ENCODE peak calls at places on chromosomes 5 and 9, in nine cellular contexts. One of them, this sample, is unnamed.

GRCh38 chr9:93200989-93201339 is 17.0 kb downstream of the WNK2 start:
- DNase-seq in SK-N-SH: no peak
- DNase-seq in MV-4-11: no peak
- DNase-seq in bronchial epithelial cell: no peak
- DNase-seq in stimulated activated CD4-positive, alpha-beta T cell treated with anti-CD3 and anti-CD28 coated beads, Interleukin-1b, Interleukin-23, amount 100 ng/mL, for 24 hours: no peak
- DNase-seq in hepatocyte: no peak
- DNase-seq in RPMI7951: no peak
- DNase-seq in iPS-NIHi11: no peak
- DNase-seq in stimulated activated CD8-positive, alpha-beta memory T cell treated with anti-CD3 and anti-CD28 coated beads, Interleukin-12 subunit alpha, Interleukin-12 subunit beta, amount 100 ng/mL, for 1 hour: no peak
- DNase-seq in this sample: no peak

GRCh38 chr9:136764301-136764891 is at the start of gene LCN15:
- DNase-seq in SK-N-SH: no peak
- DNase-seq in MV-4-11: no peak
- DNase-seq in bronchial epithelial cell: no peak
- DNase-seq in stimulated activated CD4-positive, alpha-beta T cell treated with anti-CD3 and anti-CD28 coated beads, Interleukin-1b, Interleukin-23, amount 100 ng/mL, for 24 hours: no peak
- DNase-seq in hepatocyte: no peak
- DNase-seq in RPMI7951: no peak
- DNase-seq in iPS-NIHi11: no peak
- DNase-seq in stimulated activated CD8-positive, alpha-beta memory T cell treated with anti-CD3 and anti-CD28 coated beads, Interleukin-12 subunit alpha, Interleukin-12 subunit beta, amount 100 ng/mL, for 1 hour: no peak
- DNase-seq in this sample: no peak

GRCh38 chr9:99231708-99232107 is 9.6 kb downstream of the SEC61B start:
- DNase-seq in SK-N-SH: peak; percentile 38
- DNase-seq in MV-4-11: peak; percentile 15
- DNase-seq in bronchial epithelial cell: no peak
- DNase-seq in stimulated activated CD4-positive, alpha-beta T cell treated with anti-CD3 and anti-CD28 coated beads, Interleukin-1b, Interleukin-23, amount 100 ng/mL, for 24 hours: peak; percentile 9
- DNase-seq in hepatocyte: no peak
- DNase-seq in RPMI7951: peak; percentile 15
- DNase-seq in iPS-NIHi11: peak; percentile 41
- DNase-seq in stimulated activated CD8-positive, alpha-beta memory T cell treated with anti-CD3 and anti-CD28 coated beads, Interleukin-12 subunit alpha, Interleukin-12 subunit beta, amount 100 ng/mL, for 1 hour: no peak
- DNase-seq in this sample: peak; percentile 6

GRCh38 chr5:54785729-54786548 is 199.5 kb downstream of the ESM1 start:
- DNase-seq in SK-N-SH: peak; percentile 29
- DNase-seq in MV-4-11: peak; percentile 99
- DNase-seq in bronchial epithelial cell: no peak
- DNase-seq in stimulated activated CD4-positive, alpha-beta T cell treated with anti-CD3 and anti-CD28 coated beads, Interleukin-1b, Interleukin-23, amount 100 ng/mL, for 24 hours: no peak
- DNase-seq in hepatocyte: peak; percentile 26
- DNase-seq in RPMI7951: peak; percentile 26
- DNase-seq in iPS-NIHi11: no peak
- DNase-seq in stimulated activated CD8-positive, alpha-beta memory T cell treated with anti-CD3 and anti-CD28 coated beads, Interleukin-12 subunit alpha, Interleukin-12 subunit beta, amount 100 ng/mL, for 1 hour: no peak
- DNase-seq in this sample: peak; percentile 2

GRCh38 chr5:40680741-40681350 is 1.1 kb downstream of the PTGER4 start:
- DNase-seq in SK-N-SH: peak; percentile 39
- DNase-seq in MV-4-11: peak; percentile 33
- DNase-seq in bronchial epithelial cell: no peak
- DNase-seq in stimulated activated CD4-positive, alpha-beta T cell treated with anti-CD3 and anti-CD28 coated beads, Interleukin-1b, Interleukin-23, amount 100 ng/mL, for 24 hours: no peak
- DNase-seq in hepatocyte: no peak
- DNase-seq in RPMI7951: no peak
- DNase-seq in iPS-NIHi11: peak; percentile 37
- DNase-seq in stimulated activated CD8-positive, alpha-beta memory T cell treated with anti-CD3 and anti-CD28 coated beads, Interleukin-12 subunit alpha, Interleukin-12 subunit beta, amount 100 ng/mL, for 1 hour: peak; percentile 33
- DNase-seq in this sample: no peak

GRCh38 chr5:110815916-110816605 is 77.3 kb downstream of the SLC25A46 start:
- DNase-seq in SK-N-SH: no peak
- DNase-seq in MV-4-11: peak; percentile 38
- DNase-seq in bronchial epithelial cell: peak; percentile 72
- DNase-seq in stimulated activated CD4-positive, alpha-beta T cell treated with anti-CD3 and anti-CD28 coated beads, Interleukin-1b, Interleukin-23, amount 100 ng/mL, for 24 hours: no peak
- DNase-seq in hepatocyte: no peak
- DNase-seq in RPMI7951: no peak
- DNase-seq in iPS-NIHi11: no peak
- DNase-seq in stimulated activated CD8-positive, alpha-beta memory T cell treated with anti-CD3 and anti-CD28 coated beads, Interleukin-12 subunit alpha, Interleukin-12 subunit beta, amount 100 ng/mL, for 1 hour: no peak
- DNase-seq in this sample: no peak

GRCh38 chr5:87582149-87582548 is 169.4 kb upstream of the CCNH start:
- DNase-seq in SK-N-SH: no peak
- DNase-seq in MV-4-11: no peak
- DNase-seq in bronchial epithelial cell: no peak
- DNase-seq in stimulated activated CD4-positive, alpha-beta T cell treated with anti-CD3 and anti-CD28 coated beads, Interleukin-1b, Interleukin-23, amount 100 ng/mL, for 24 hours: no peak
- DNase-seq in hepatocyte: no peak
- DNase-seq in RPMI7951: no peak
- DNase-seq in iPS-NIHi11: no peak
- DNase-seq in stimulated activated CD8-positive, alpha-beta memory T cell treated with anti-CD3 and anti-CD28 coated beads, Interleukin-12 subunit alpha, Interleukin-12 subunit beta, amount 100 ng/mL, for 1 hour: no peak
- DNase-seq in this sample: peak; percentile 71

GRCh38 chr5:112921031-112921832 is 795 bp downstream of the REEP5 start:
- DNase-seq in SK-N-SH: peak; percentile 90
- DNase-seq in MV-4-11: peak; percentile 21
- DNase-seq in bronchial epithelial cell: peak; percentile 55
- DNase-seq in stimulated activated CD4-positive, alpha-beta T cell treated with anti-CD3 and anti-CD28 coated beads, Interleukin-1b, Interleukin-23, amount 100 ng/mL, for 24 hours: peak; percentile 49
- DNase-seq in hepatocyte: peak; percentile 87
- DNase-seq in RPMI7951: peak; percentile 74
- DNase-seq in iPS-NIHi11: peak; percentile 77
- DNase-seq in stimulated activated CD8-positive, alpha-beta memory T cell treated with anti-CD3 and anti-CD28 coated beads, Interleukin-12 subunit alpha, Interleukin-12 subunit beta, amount 100 ng/mL, for 1 hour: peak; percentile 20
- DNase-seq in this sample: peak; percentile 63

GRCh38 chr5:131539251-131539650 is 95.8 kb downstream of the RAPGEF6 start:
- DNase-seq in SK-N-SH: no peak
- DNase-seq in MV-4-11: no peak
- DNase-seq in bronchial epithelial cell: no peak
- DNase-seq in stimulated activated CD4-positive, alpha-beta T cell treated with anti-CD3 and anti-CD28 coated beads, Interleukin-1b, Interleukin-23, amount 100 ng/mL, for 24 hours: no peak
- DNase-seq in hepatocyte: no peak
- DNase-seq in RPMI7951: no peak
- DNase-seq in iPS-NIHi11: no peak
- DNase-seq in stimulated activated CD8-positive, alpha-beta memory T cell treated with anti-CD3 and anti-CD28 coated beads, Interleukin-12 subunit alpha, Interleukin-12 subunit beta, amount 100 ng/mL, for 1 hour: no peak
- DNase-seq in this sample: no peak

GRCh38 chr9:4117835-4118610 is 181.8 kb downstream of the GLIS3 start:
- DNase-seq in SK-N-SH: peak; percentile 37
- DNase-seq in MV-4-11: peak; percentile 8
- DNase-seq in bronchial epithelial cell: no peak
- DNase-seq in stimulated activated CD4-positive, alpha-beta T cell treated with anti-CD3 and anti-CD28 coated beads, Interleukin-1b, Interleukin-23, amount 100 ng/mL, for 24 hours: peak; percentile 21
- DNase-seq in hepatocyte: no peak
- DNase-seq in RPMI7951: no peak
- DNase-seq in iPS-NIHi11: peak; percentile 56
- DNase-seq in stimulated activated CD8-positive, alpha-beta memory T cell treated with anti-CD3 and anti-CD28 coated beads, Interleukin-12 subunit alpha, Interleukin-12 subunit beta, amount 100 ng/mL, for 1 hour: no peak
- DNase-seq in this sample: no peak